ENCODE peak calls at places on chromosome 7, in four cellular contexts. X, P, U and O are unnamed samples.
A peak's percentile ranks its signal among the peaks of the same experiment; 100 is the strongest.

GRCh38 chr7:140607441-140607989 is 33.1 kb downstream of the DENND2A start:
- DNase-seq in X (no peak), P (no peak), U (no peak), O (no peak)

GRCh38 chr7:80403686-80404241 is 108.1 kb downstream of the GNAT3 start:
- DNase-seq in X (no peak), P (no peak), U (no peak), O (no peak)

GRCh38 chr7:2820508-2820934 is 23.6 kb downstream of the GNA12 start:
- DNase-seq in X (no peak), P (no peak), U (no peak), O (no peak)

GRCh38 chr7:138890782-138891445 is 90.3 kb downstream of the KIAA1549 start:
- DNase-seq in X (peak; percentile 50), P (peak; percentile 49), U (peak; percentile 22), O (peak; percentile 42)

GRCh38 chr7:142864980-142865747 is 10.3 kb downstream of the EPHB6 start:
- DNase-seq in X (no peak), P (no peak), U (no peak), O (no peak)

GRCh38 chr7:125184801-125185200 is 255.2 kb upstream of the POT1 start:
- DNase-seq in X (no peak), P (no peak), U (no peak), O (no peak)

GRCh38 chr7:149872419-149873073 is 1.2 kb upstream of the ATP6V0E2 start:
- DNase-seq in X (peak; percentile 60), P (peak; percentile 47), U (peak; percentile 84), O (peak; percentile 60)

GRCh38 chr7:92340016-92340415 is 94.2 kb downstream of the ANKIB1 start:
- DNase-seq in X (no peak), P (no peak), U (no peak), O (no peak)

GRCh38 chr7:20214787-20215669 is 2.2 kb downstream of the MACC1 start:
- DNase-seq in X (no peak), P (peak; percentile 59), U (no peak), O (no peak)

GRCh38 chr7:151550601-151551286 is 31.0 kb upstream of the RHEB start:
- DNase-seq in X (no peak), P (peak; percentile 91), U (no peak), O (peak; percentile 31)